ENCODE peak calls at places on chromosome 3, in four cellular contexts. Y is A549, E is gastrocnemius medialis, N is astrocyte. R is an unnamed sample.

GRCh38 chr3:12557472-12558105 is 702 bp downstream of the MKRN2 start:
- DNase-seq in E (no peak), Y (no peak), N (peak; percentile 36), R (peak; percentile 65)

GRCh38 chr3:9879830-9880549 is at the start of gene CIDEC:
- DNase-seq in Y (no peak), N (no peak), E (no peak), R (no peak)

GRCh38 chr3:150605998-150606641 is 3.0 kb downstream of the SELENOT start:
- DNase-seq in Y (no peak), E (no peak), N (no peak), R (no peak)

GRCh38 chr3:10601131-10601856 is 95.9 kb upstream of the ATP2B2 start:
- DNase-seq in E (no peak), Y (no peak), N (peak; percentile 47), R (no peak)

GRCh38 chr3:42257007-42257406 is 9.0 kb downstream of the CCK start:
- DNase-seq in E (no peak), Y (no peak), N (no peak), R (no peak)

GRCh38 chr3:60010778-60011177 is 961.0 kb upstream of the CFAP20DC start:
- DNase-seq in E (no peak), N (no peak), Y (no peak), R (no peak)

GRCh38 chr3:184133840-184134745 is 1.1 kb upstream of the EIF2B5 start:
- DNase-seq in Y (peak; percentile 54), E (peak; percentile 83), N (peak; percentile 71), R (peak; percentile 84)

GRCh38 chr3:191523099-191523498 is 62.1 kb downstream of the PYDC2 start:
- DNase-seq in E (no peak), Y (no peak), N (no peak), R (no peak)

GRCh38 chr3:187684444-187684843 is 14.2 kb upstream of the SST start:
- DNase-seq in Y (no peak), E (no peak), N (no peak), R (no peak)

GRCh38 chr3:183264249-183264648 is 11.2 kb downstream of the B3GNT5 start:
- DNase-seq in Y (no peak), E (no peak), N (no peak), R (no peak)

GRCh38 chr3:170360476-170360875 is 3.0 kb downstream of the SKIL start:
- DNase-seq in N (no peak), Y (no peak), E (no peak), R (peak; percentile 41)

GRCh38 chr3:132840201-132840700 is 118.0 kb upstream of the NPHP3 start:
- DNase-seq in N (no peak), Y (no peak), E (no peak), R (no peak)

GRCh38 chr3:16866447-16867025 is 18.2 kb upstream of the PLCL2 start:
- DNase-seq in Y (no peak), N (peak; percentile 57), E (no peak), R (peak; percentile 31)

GRCh38 chr3:113277886-113278598 is 66.7 kb downstream of the BOC start:
- DNase-seq in Y (no peak), N (no peak), E (no peak), R (no peak)

GRCh38 chr3:1616715-1617114 is 482.0 kb upstream of the CNTN4 start:
- DNase-seq in Y (no peak), E (no peak), N (no peak), R (no peak)

GRCh38 chr3:64686446-64686908 is 1.3 kb downstream of the ADAMTS9 start:
- DNase-seq in N (peak; percentile 58), E (peak; percentile 11), Y (peak; percentile 14), R (no peak)
- TF ChIP-seq CTCF in N (no peak), E (no peak), Y (no peak), R (no peak)

DNA sequence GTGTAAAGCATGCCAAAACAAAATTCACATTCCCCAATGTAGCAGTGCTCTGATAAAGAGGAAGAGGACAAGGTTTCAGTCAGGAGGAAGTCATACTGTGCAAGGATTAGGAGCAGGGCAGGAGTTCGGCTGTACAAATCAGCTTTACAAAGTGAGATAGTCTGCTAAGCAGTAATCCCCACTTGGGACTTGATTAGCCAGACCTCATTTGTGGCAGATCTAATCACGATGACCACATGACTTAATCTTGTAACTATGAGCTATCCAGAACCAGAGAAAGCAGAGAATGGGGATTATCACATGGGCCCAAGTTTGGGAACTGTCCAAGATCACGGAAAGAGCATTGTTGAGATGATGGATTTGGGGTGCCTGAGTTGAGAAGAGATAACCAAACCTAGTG is 7.8 kb downstream of the DCBLD2 start:
- DNase-seq in Y (no peak), E (no peak), N (peak; percentile 77), R (no peak)
- H3K4me3 ChIP-seq in Y (peak overlapping the region; percentile 93), E (no peak overlapping the region), N (peak overlapping the region; percentile 95), R (no peak overlapping the region)

DNA sequence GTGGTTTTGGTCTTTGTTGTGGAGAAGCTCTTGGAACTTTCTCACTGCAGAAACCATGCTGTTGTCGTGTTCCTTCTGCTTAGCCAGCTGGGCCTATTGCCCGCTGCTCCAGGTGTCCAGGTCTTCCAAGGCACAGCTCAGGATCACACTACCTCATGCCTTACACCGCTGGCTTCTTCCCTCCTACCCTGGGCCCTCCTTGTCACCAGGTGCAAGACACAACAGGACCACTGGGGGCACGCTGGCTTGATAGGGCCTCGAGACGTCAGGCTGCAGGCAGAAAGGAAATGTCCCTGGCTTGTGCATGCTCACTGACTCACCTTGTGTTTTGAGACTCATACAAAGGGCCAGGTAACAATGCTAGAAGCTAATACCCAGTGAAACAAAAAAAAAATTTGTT is 32.3 kb downstream of the PAQR9 start:
- DNase-seq in E (no peak), N (no peak), Y (peak; percentile 58), R (no peak)
- TF ChIP-seq CTCF in E (no peak), N (no peak), Y (no peak), R (peak; percentile 17)

GRCh38 chr3:196499807-196500524 is 3.6 kb downstream of the RNF168 start:
- DNase-seq in E (no peak), N (no peak), Y (no peak), R (no peak)
- H3K4me3 ChIP-seq in E (peak overlapping the region; percentile 89), N (peak overlapping the region; percentile 97), Y (peak overlapping the region; percentile 83), R (peak overlapping the region; percentile 52)

DNA sequence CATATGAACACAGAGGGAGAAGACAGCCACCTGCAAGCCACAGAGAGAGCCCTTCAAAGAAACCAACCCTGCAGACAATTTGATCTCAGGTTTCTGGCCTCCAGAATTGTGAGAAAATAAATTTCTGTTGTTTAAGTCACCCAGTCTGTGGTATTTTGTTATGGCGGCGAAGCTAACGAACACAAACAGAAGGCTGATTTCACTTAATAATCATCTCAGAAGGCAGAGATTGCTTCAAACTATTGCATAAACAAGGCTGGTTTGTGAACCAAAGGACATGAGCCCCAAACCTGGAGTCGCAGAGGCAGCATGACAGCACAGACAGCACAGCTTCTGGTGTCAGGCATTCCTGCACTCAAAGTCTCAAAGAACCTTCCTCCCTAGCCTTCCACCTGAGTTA is 59.0 kb downstream of the CCNL1 start:
- DNase-seq in Y (no peak), N (no peak), E (no peak), R (no peak)
- TF ChIP-seq CTCF in Y (no peak), N (no peak), E (no peak), R (no peak)

GRCh38 chr3:131402391-131403039 is 20.9 kb downstream of the NUDT16 start:
- DNase-seq in N (peak; percentile 83), Y (no peak), E (no peak), R (peak; percentile 31)
- H3K4me3 ChIP-seq in N (no peak overlapping the region), Y (no peak overlapping the region), E (no peak overlapping the region), R (no peak overlapping the region)

R was measured in fibroblast of pulmonary artery.